ENCODE peak calls at places on chromosomes 16 and 17, in five cellular contexts. One of them, this sample, is unnamed.

GRCh38 chr16:65781855-65782254 is 584.6 kb upstream of the CDH5 start:
- DNase-seq in GM10248: no peak
- DNase-seq in EL: no peak
- DNase-seq in NCI-H146: no peak
- DNase-seq in HS-5: no peak
- DNase-seq in this sample: no peak

GRCh38 chr17:38324732-38325131 is 19.0 kb downstream of the GPR179 start:
- DNase-seq in GM10248: no peak
- DNase-seq in EL: no peak
- DNase-seq in NCI-H146: no peak
- DNase-seq in HS-5: no peak
- DNase-seq in this sample: no peak

GRCh38 chr17:29549169-29549935 is 17.5 kb downstream of the ABHD15 start:
- DNase-seq in EL: peak; percentile 25
- DNase-seq in NCI-H146: no peak
- DNase-seq in HS-5: no peak
- DNase-seq in GM10248: peak; percentile 55
- DNase-seq in this sample: no peak

GRCh38 chr16:8310816-8311215 is 279.5 kb downstream of the TMEM114 start:
- DNase-seq in NCI-H146: no peak
- DNase-seq in EL: no peak
- DNase-seq in HS-5: no peak
- DNase-seq in GM10248: no peak
- DNase-seq in this sample: no peak

GRCh38 chr17:28986714-28987367 is 19.0 kb downstream of the SEZ6 start:
- DNase-seq in NCI-H146: no peak
- DNase-seq in HS-5: no peak
- DNase-seq in GM10248: no peak
- DNase-seq in EL: no peak
- DNase-seq in this sample: no peak

GRCh38 chr17:4719684-4720221 is 9.3 kb downstream of the ARRB2 start:
- DNase-seq in NCI-H146: no peak
- DNase-seq in EL: no peak
- DNase-seq in GM10248: no peak
- DNase-seq in HS-5: no peak
- DNase-seq in this sample: no peak

GRCh38 chr17:35210741-35211140 is 16.5 kb upstream of the SLC35G3 start:
- DNase-seq in GM10248: no peak
- DNase-seq in NCI-H146: no peak
- DNase-seq in EL: no peak
- DNase-seq in HS-5: no peak
- DNase-seq in this sample: no peak

GRCh38 chr16:50683689-50684374 is 2.7 kb upstream of the SNX20 start:
- DNase-seq in NCI-H146: no peak
- DNase-seq in EL: no peak
- DNase-seq in HS-5: no peak
- DNase-seq in GM10248: peak; percentile 77
- DNase-seq in this sample: peak; percentile 81

GRCh38 chr16:8572919-8573724 is 17.2 kb downstream of the TMEM114 start:
- DNase-seq in NCI-H146: peak; percentile 5
- DNase-seq in GM10248: no peak
- DNase-seq in EL: peak; percentile 17
- DNase-seq in HS-5: no peak
- DNase-seq in this sample: no peak

GRCh38 chr16:66198641-66199040 is 167.8 kb upstream of the CDH5 start:
- DNase-seq in GM10248: no peak
- DNase-seq in NCI-H146: no peak
- DNase-seq in EL: no peak
- DNase-seq in HS-5: no peak
- DNase-seq in this sample: no peak

GRCh38 chr17:8628172-8628571 is 2.4 kb downstream of the MYH10 start:
- DNase-seq in HS-5: no peak
- DNase-seq in EL: no peak
- DNase-seq in GM10248: no peak
- DNase-seq in NCI-H146: peak; percentile 42
- DNase-seq in this sample: no peak

GRCh38 chr17:79789943-79790804 is 6.7 kb downstream of the CBX8 start:
- DNase-seq in NCI-H146: peak; percentile 69
- DNase-seq in EL: peak; percentile 36
- DNase-seq in GM10248: peak; percentile 83
- DNase-seq in HS-5: no peak
- DNase-seq in this sample: peak; percentile 91

GRCh38 chr17:45428050-45428953 is 4.4 kb downstream of the ARHGAP27 start:
- DNase-seq in GM10248: peak; percentile 83
- DNase-seq in NCI-H146: peak; percentile 77
- DNase-seq in EL: peak; percentile 72
- DNase-seq in HS-5: no peak
- DNase-seq in this sample: peak; percentile 95

GRCh38 chr16:29111421-29111820 is 126.6 kb downstream of the LAT start:
- DNase-seq in HS-5: no peak
- DNase-seq in GM10248: no peak
- DNase-seq in NCI-H146: no peak
- DNase-seq in EL: no peak
- DNase-seq in this sample: no peak

GRCh38 chr16:83335076-83335475 is 472.7 kb upstream of the HSBP1 start:
- DNase-seq in EL: no peak
- DNase-seq in NCI-H146: no peak
- DNase-seq in GM10248: no peak
- DNase-seq in HS-5: no peak
- DNase-seq in this sample: no peak

GRCh38 chr17:74746376-74746775 is 2.1 kb upstream of the NHERF1 start:
- DNase-seq in HS-5: no peak
- DNase-seq in EL: no peak
- DNase-seq in GM10248: no peak
- DNase-seq in NCI-H146: no peak
- DNase-seq in this sample: no peak

GRCh38 chr16:16075463-16076399 is 126.3 kb downstream of the ABCC1 start:
- DNase-seq in GM10248: no peak
- DNase-seq in EL: peak; percentile 10
- DNase-seq in HS-5: no peak
- DNase-seq in NCI-H146: no peak
- DNase-seq in this sample: peak; percentile 84

GRCh38 chr17:36641877-36642845 is 40.8 kb downstream of the MRM1 start:
- DNase-seq in EL: peak; percentile 8
- DNase-seq in HS-5: no peak
- DNase-seq in GM10248: no peak
- DNase-seq in NCI-H146: peak; percentile 61
- DNase-seq in this sample: no peak

GRCh38 chr16:2507052-2507678 is 6.6 kb upstream of the ATP6V0C start:
- DNase-seq in EL: no peak
- DNase-seq in HS-5: no peak
- DNase-seq in NCI-H146: no peak
- DNase-seq in GM10248: peak; percentile 78
- DNase-seq in this sample: peak; percentile 87

GRCh38 chr16:50696575-50697420 is 3.4 kb downstream of the NOD2 start:
- DNase-seq in NCI-H146: no peak
- DNase-seq in HS-5: no peak
- DNase-seq in GM10248: peak; percentile 85
- DNase-seq in EL: peak; percentile 75
- DNase-seq in this sample: peak; percentile 95

GRCh38 chr17:28750178-28751047 is 6.6 kb downstream of the TRAF4 start:
- DNase-seq in EL: peak; percentile 91
- DNase-seq in GM10248: peak; percentile 84
- DNase-seq in HS-5: no peak
- DNase-seq in NCI-H146: peak; percentile 87
- DNase-seq in this sample: peak; percentile 92

GRCh38 chr16:87132361-87133014 is 184.7 kb downstream of the C16orf95 start:
- DNase-seq in GM10248: no peak
- DNase-seq in NCI-H146: no peak
- DNase-seq in EL: peak; percentile 75
- DNase-seq in HS-5: no peak
- DNase-seq in this sample: no peak

GRCh38 chr16:12538667-12539081 is 265.0 kb downstream of the CPPED1 start:
- DNase-seq in GM10248: no peak
- DNase-seq in EL: no peak
- DNase-seq in NCI-H146: peak; percentile 70
- DNase-seq in HS-5: no peak
- DNase-seq in this sample: no peak

GRCh38 chr17:44909681-44910144 is 5.6 kb downstream of the GFAP start:
- DNase-seq in GM10248: no peak
- DNase-seq in EL: peak; percentile 94
- DNase-seq in HS-5: peak; percentile 68
- DNase-seq in NCI-H146: no peak
- DNase-seq in this sample: no peak

GRCh38 chr17:7215136-7215638 is 4.4 kb downstream of the DLG4 start:
- DNase-seq in EL: no peak
- DNase-seq in GM10248: no peak
- DNase-seq in HS-5: no peak
- DNase-seq in NCI-H146: no peak
- DNase-seq in this sample: no peak

GRCh38 chr17:2688351-2689342 is 22.9 kb downstream of the CLUH start:
- DNase-seq in EL: no peak
- DNase-seq in HS-5: no peak
- DNase-seq in GM10248: peak; percentile 18
- DNase-seq in NCI-H146: peak; percentile 59
- DNase-seq in this sample: peak; percentile 78

GRCh38 chr16:78478267-78478821 is 378.9 kb downstream of the WWOX start:
- DNase-seq in GM10248: no peak
- DNase-seq in NCI-H146: peak; percentile 95
- DNase-seq in HS-5: no peak
- DNase-seq in EL: no peak
- DNase-seq in this sample: no peak

GRCh38 chr16:47142469-47143328 is 1.0 kb downstream of the NETO2 start:
- DNase-seq in NCI-H146: peak; percentile 42
- DNase-seq in GM10248: peak; percentile 56
- DNase-seq in EL: peak; percentile 42
- DNase-seq in HS-5: no peak
- DNase-seq in this sample: peak; percentile 41

GRCh38 chr17:1611715-1612114 is 16.9 kb downstream of the SLC43A2 start:
- DNase-seq in HS-5: no peak
- DNase-seq in EL: no peak
- DNase-seq in NCI-H146: no peak
- DNase-seq in GM10248: no peak
- DNase-seq in this sample: peak; percentile 41

GRCh38 chr17:78538033-78538776 is 39.0 kb downstream of the DNAH17 start:
- DNase-seq in NCI-H146: peak; percentile 28
- DNase-seq in EL: no peak
- DNase-seq in GM10248: peak; percentile 52
- DNase-seq in HS-5: no peak
- DNase-seq in this sample: no peak

This sample was measured in left lung.